ENCODE peak calls at places on chromosomes 7 and 10, in seven cellular contexts. K, L, B, W, T, C and G are unnamed samples.

GRCh38 chr7:52184006-52184703 is 851.3 kb upstream of the POM121L12 start:
- DNase-seq in C (no peak), K (no peak), T (no peak), B (no peak), W (no peak), L (no peak), G (no peak)

GRCh38 chr10:122854648-122855047 is 9.0 kb upstream of the CUZD1 start:
- DNase-seq in L (no peak), C (no peak), K (no peak), T (peak), B (no peak), W (peak), G (peak)

GRCh38 chr10:35555962-35556930 is 48.9 kb upstream of the GJD4 start:
- DNase-seq in W (no peak), T (no peak), C (no peak), K (no peak), B (no peak), L (no peak), G (no peak)

GRCh38 chr10:32971536-32972091 is 13.6 kb upstream of the ITGB1 start:
- DNase-seq in K (no peak), L (no peak), B (peak), W (no peak), C (no peak), T (no peak), G (no peak)

GRCh38 chr10:48890904-48891839 is 48.5 kb downstream of the LRRC18 start:
- DNase-seq in B (no peak), T (no peak), K (no peak), C (no peak), L (no peak), W (no peak), G (no peak)

GRCh38 chr10:26215923-26216576 is 524 bp upstream of the GAD2 start:
- DNase-seq in W (peak), C (no peak), K (no peak), L (peak), B (peak), T (peak), G (no peak)

GRCh38 chr10:109899578-109900355 is 23.5 kb downstream of the XPNPEP1 start:
- DNase-seq in K (no peak), L (no peak), B (no peak), W (peak), T (no peak), C (no peak), G (no peak)

GRCh38 chr10:19654576-19654975 is 161.7 kb upstream of the PLXDC2 start:
- DNase-seq in W (peak), B (no peak), K (peak), C (no peak), T (peak), L (no peak), G (peak)

GRCh38 chr7:108171164-108171563 is 41.0 kb upstream of the LAMB4 start:
- DNase-seq in B (no peak), C (no peak), K (no peak), L (no peak), W (no peak), T (no peak), G (no peak)

GRCh38 chr10:107814865-107815487 is 650.5 kb upstream of the SORCS1 start:
- DNase-seq in K (no peak), W (peak), T (no peak), L (no peak), C (no peak), B (no peak), G (peak)

GRCh38 chr7:132590162-132590561 is 13.9 kb upstream of the PLXNA4 start:
- DNase-seq in L (no peak), K (no peak), B (no peak), T (peak), W (peak), C (no peak), G (no peak)

GRCh38 chr10:24448351-24449009 is 239.5 kb downstream of the KIAA1217 start:
- DNase-seq in T (peak), B (no peak), C (no peak), W (peak), L (no peak), K (no peak), G (peak)

GRCh38 chr7:130994378-130995115 is 260.5 kb upstream of the KLF14 start:
- DNase-seq in C (no peak), L (no peak), B (no peak), T (no peak), W (no peak), K (no peak), G (no peak)

GRCh38 chr7:44309271-44310091 is 15.9 kb downstream of the CAMK2B start:
- DNase-seq in L (peak), T (peak), W (peak), K (no peak), C (no peak), B (peak), G (peak)

GRCh38 chr7:50959560-50959959 is 176.9 kb upstream of the GRB10 start:
- DNase-seq in C (no peak), B (no peak), K (no peak), T (no peak), L (no peak), W (no peak), G (no peak)